ENCODE peak calls at places on chromosomes 16 and 17, in eight cellular contexts. J is A549, D is ovary, V is transverse colon, S is sigmoid colon, M is stomach, P is K562, C is suprapubic skin. W is an unnamed sample.
A peak's percentile ranks its signal among the peaks of the same experiment; 100 is the strongest.

GRCh38 chr16:48383877-48384304 is 1.3 kb downstream of the SIAH1 start:
- DNase-seq in J (no peak), D (no peak), V (peak; percentile 26), S (no peak), M (no peak), P (no peak), C (no peak), W (no peak)

GRCh38 chr16:89242795-89243200 is 25.3 kb downstream of the ZNF778 start:
- DNase-seq in J (no peak), D (no peak), V (no peak), S (no peak), M (no peak), P (no peak), C (no peak), W (no peak)

GRCh38 chr17:37179893-37180292 is 195.9 kb upstream of the C17orf78 start:
- DNase-seq in J (no peak), D (no peak), V (no peak), S (no peak), M (no peak), P (no peak), C (no peak), W (no peak)

GRCh38 chr16:27706156-27706705 is 156.3 kb downstream of the KATNIP start:
- DNase-seq in J (no peak), D (no peak), V (no peak), S (peak; percentile 25), M (no peak), P (no peak), C (peak; percentile 35), W (no peak)

GRCh38 chr16:22008215-22009142 is 568 bp downstream of the MOSMO start:
- DNase-seq in J (peak; percentile 35), D (peak; percentile 35), V (peak; percentile 24), S (peak; percentile 70), M (no peak), P (no peak), C (no peak), W (no peak)

GRCh38 chr17:19312406-19312805 is 50.1 kb downstream of the B9D1 start:
- DNase-seq in J (no peak), D (no peak), V (no peak), S (peak; percentile 55), M (no peak), P (no peak), C (no peak), W (no peak)

GRCh38 chr16:50448981-50449380 is 80.2 kb upstream of the BRD7 start:
- DNase-seq in J (no peak), D (no peak), V (no peak), S (peak; percentile 36), M (no peak), P (no peak), C (no peak), W (no peak)

GRCh38 chr16:57548424-57548823 is 6.0 kb downstream of the ADGRG5 start:
- DNase-seq in J (no peak), D (no peak), V (no peak), S (no peak), M (no peak), P (no peak), C (no peak), W (no peak)

GRCh38 chr16:81238296-81239011 is at the start of gene BCO1:
- DNase-seq in J (peak; percentile 35), D (peak; percentile 18), V (peak; percentile 31), S (no peak), M (peak; percentile 56), P (no peak), C (no peak), W (peak; percentile 14)

GRCh38 chr17:17792143-17792550 is 44.6 kb downstream of the SREBF1 start:
- DNase-seq in J (no peak), D (no peak), V (no peak), S (no peak), M (no peak), P (no peak), C (no peak), W (no peak)

GRCh38 chr16:85113168-85113733 is 979 bp upstream of the CIBAR2 start:
- DNase-seq in J (no peak), D (no peak), V (no peak), S (no peak), M (no peak), P (no peak), C (no peak), W (no peak)

DNA sequence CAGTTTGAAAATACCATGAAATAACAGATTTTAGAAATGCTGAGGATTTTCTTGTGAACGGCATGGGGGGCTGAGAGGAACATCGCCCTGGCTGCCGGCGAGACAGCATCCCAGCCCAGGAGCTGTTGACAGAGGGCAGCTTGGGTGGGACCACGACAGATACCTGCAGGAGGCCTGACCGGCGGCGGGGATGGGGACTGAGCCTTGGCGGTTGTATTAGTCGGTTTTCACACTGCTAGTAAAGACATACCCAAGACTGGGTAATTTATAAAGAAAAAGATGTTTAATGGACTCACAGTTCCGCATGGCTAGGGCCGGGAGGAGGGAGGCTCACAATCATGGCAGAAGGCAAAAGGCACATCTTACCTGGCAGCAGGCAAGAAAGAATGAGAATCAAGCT is 82.3 kb upstream of the DNAH17 start:
- DNase-seq in J (no peak), D (no peak), V (no peak), S (peak; percentile 26), M (no peak), P (no peak), C (no peak), W (no peak)
- TF ChIP-seq EP300 in J (no peak), D (no peak), V (no peak), S (no peak), M (no peak), P (no peak), C (no peak), W (no peak)

GRCh38 chr17:59779521-59779920 is 72.1 kb downstream of the VMP1 start:
- DNase-seq in J (no peak), D (no peak), V (no peak), S (no peak), M (no peak), P (no peak), C (no peak), W (no peak)

GRCh38 chr17:59777033-59777432 is 69.6 kb downstream of the VMP1 start:
- DNase-seq in J (no peak), D (no peak), V (no peak), S (no peak), M (no peak), P (no peak), C (no peak), W (no peak)

GRCh38 chr17:59775786-59776350 is 68.4 kb downstream of the VMP1 start:
- DNase-seq in J (no peak), D (no peak), V (no peak), S (no peak), M (no peak), P (no peak), C (no peak), W (no peak)

GRCh38 chr17:59776577-59776976 is 69.1 kb downstream of the VMP1 start:
- DNase-seq in J (no peak), D (no peak), V (no peak), S (no peak), M (no peak), P (no peak), C (no peak), W (no peak)

DNA sequence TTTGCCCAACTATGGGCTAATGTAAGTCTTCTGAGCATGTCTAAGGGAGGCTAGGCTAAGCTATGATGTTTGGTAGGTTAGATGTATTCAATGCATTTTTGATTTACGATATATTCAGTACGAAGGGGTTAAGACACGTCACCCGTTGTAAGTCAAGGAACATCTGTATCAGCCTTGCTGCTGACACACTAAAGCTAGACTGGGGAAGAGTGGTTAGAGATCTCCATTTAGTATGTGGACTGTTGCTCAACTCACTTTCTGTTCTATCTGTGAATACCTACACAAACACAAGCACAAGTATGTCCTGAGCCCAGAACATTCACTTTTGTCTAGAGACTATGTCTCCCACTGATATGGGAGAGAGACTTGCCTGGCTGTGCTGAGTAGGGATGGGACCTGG is 71.5 kb downstream of the VMP1 start:
- DNase-seq in J (no peak), D (no peak), V (no peak), S (no peak), M (no peak), P (no peak), C (no peak), W (no peak)
- TF ChIP-seq EP300 in J (no peak), D (no peak), V (no peak), S (no peak), M (no peak), P (no peak), C (no peak), W (no peak)

GRCh38 chr16:58814348-58814801 is 80.3 kb upstream of the GOT2 start:
- DNase-seq in J (peak; percentile 47), D (peak; percentile 12), V (peak; percentile 15), S (no peak), M (peak; percentile 53), P (peak; percentile 73), C (peak; percentile 81), W (peak; percentile 17)
- TF ChIP-seq EP300 in J (no peak), D (no peak), V (no peak), S (no peak), M (no peak), P (no peak), C (no peak), W (no peak)

GRCh38 chr17:6797718-6798351 is 21.8 kb downstream of the FBXO39 start:
- DNase-seq in J (no peak), D (no peak), V (no peak), S (no peak), M (no peak), P (no peak), C (no peak), W (no peak)

GRCh38 chr17:6799738-6800137 is 23.7 kb downstream of the FBXO39 start:
- DNase-seq in J (no peak), D (no peak), V (no peak), S (no peak), M (no peak), P (no peak), C (no peak), W (no peak)

GRCh38 chr17:6796017-6796886 is 20.2 kb downstream of the FBXO39 start:
- DNase-seq in J (no peak), D (no peak), V (no peak), S (no peak), M (no peak), P (no peak), C (no peak), W (no peak)

GRCh38 chr17:6793748-6794493 is 17.9 kb downstream of the FBXO39 start:
- DNase-seq in J (no peak), D (no peak), V (no peak), S (no peak), M (no peak), P (no peak), C (no peak), W (no peak)

GRCh38 chr17:6796887-6797490 is 21.0 kb downstream of the FBXO39 start:
- DNase-seq in J (no peak), D (no peak), V (no peak), S (no peak), M (no peak), P (no peak), C (no peak), W (no peak)
- TF ChIP-seq EP300 in J (no peak), D (no peak), V (no peak), S (no peak), M (no peak), P (no peak), C (no peak), W (no peak)

GRCh38 chr16:68356249-68356918 is 45.6 kb downstream of the PRMT7 start:
- DNase-seq in J (no peak), D (no peak), V (peak; percentile 78), S (no peak), M (no peak), P (no peak), C (no peak), W (no peak)
- TF ChIP-seq EP300 in J (no peak), D (no peak), V (no peak), S (no peak), M (no peak), P (no peak), C (no peak), W (no peak)